ENCODE peak calls at places on chromosomes 13 and 19, in four cellular contexts. G is mammary epithelial cell, D is fibroblast of lung, I is endothelial cell of umbilical vein. M is an unnamed sample.
A peak's percentile ranks its signal among the peaks of the same experiment; 100 is the strongest.

GRCh38 chr19:13160557-13160956 is 10.3 kb downstream of the IER2 start:
- DNase-seq in G (peak; percentile 27), D (peak; percentile 53), I (no peak), M (no peak)

GRCh38 chr13:73499685-73500084 is 440.9 kb downstream of the KLF5 start:
- DNase-seq in I (no peak), G (no peak), D (no peak), M (no peak)

GRCh38 chr19:57850553-57851017 is 926 bp downstream of the ZNF587 start:
- DNase-seq in I (peak; percentile 74), G (peak; percentile 78), D (peak; percentile 82), M (peak; percentile 76)

GRCh38 chr19:2815191-2815614 is 4.5 kb upstream of the ZNF554 start:
- DNase-seq in I (no peak), G (no peak), D (no peak), M (no peak)

GRCh38 chr19:6058411-6059201 is 51.7 kb downstream of the RFX2 start:
- DNase-seq in G (no peak), I (no peak), D (no peak), M (no peak)

GRCh38 chr13:37059848-37060192 is 332 bp upstream of the SUPT20H start:
- DNase-seq in I (no peak), G (no peak), D (no peak), M (no peak)

GRCh38 chr13:19794552-19795143 is 11.9 kb upstream of the PSPC1 start:
- DNase-seq in I (no peak), G (peak; percentile 70), D (no peak), M (no peak)

GRCh38 chr13:35565273-35565672 is 88.8 kb upstream of the MAB21L1 start:
- DNase-seq in D (no peak), I (no peak), G (no peak), M (no peak)

GRCh38 chr13:30572859-30573275 is 44.9 kb upstream of the USPL1 start:
- DNase-seq in G (peak; percentile 37), I (peak; percentile 77), D (peak; percentile 69), M (peak; percentile 64)

GRCh38 chr13:96551540-96551939 is 442.7 kb downstream of the OXGR1 start:
- DNase-seq in D (no peak), G (no peak), I (no peak), M (no peak)

GRCh38 chr13:42821437-42821836 is 40.1 kb downstream of the FAM216B start:
- DNase-seq in G (no peak), D (peak; percentile 75), I (peak; percentile 9), M (peak; percentile 70)

GRCh38 chr19:11964496-11964857 is 363 bp upstream of the ZNF763 start:
- DNase-seq in D (no peak), G (no peak), I (no peak), M (no peak)

GRCh38 chr19:6708346-6708745 is 12.1 kb downstream of the C3 start:
- DNase-seq in I (no peak), G (no peak), D (no peak), M (no peak)

GRCh38 chr13:49098771-49099512 is 121.2 kb upstream of the MLNR start:
- DNase-seq in I (peak; percentile 65), G (no peak), D (peak; percentile 40), M (no peak)

GRCh38 chr13:99468971-99469545 is 32.2 kb upstream of the TM9SF2 start:
- DNase-seq in D (no peak), G (no peak), I (no peak), M (no peak)

GRCh38 chr19:55603115-55603514 is 2.3 kb upstream of the ZNF865 start:
- DNase-seq in D (no peak), G (no peak), I (no peak), M (no peak)

GRCh38 chr13:48222358-48223015 is 10.5 kb upstream of the ITM2B start:
- DNase-seq in G (peak; percentile 35), I (no peak), D (no peak), M (no peak)

GRCh38 chr13:52001120-52001731 is 10.0 kb downstream of the ATP7B start:
- DNase-seq in D (peak; percentile 39), I (peak; percentile 38), G (no peak), M (peak; percentile 24)

GRCh38 chr13:31774186-31774585 is 34.9 kb downstream of the RXFP2 start:
- DNase-seq in I (no peak), D (peak; percentile 20), G (no peak), M (no peak)

GRCh38 chr13:48210178-48210577 is 22.8 kb upstream of the ITM2B start:
- DNase-seq in I (no peak), G (peak; percentile 95), D (peak; percentile 89), M (peak; percentile 89)

DNA sequence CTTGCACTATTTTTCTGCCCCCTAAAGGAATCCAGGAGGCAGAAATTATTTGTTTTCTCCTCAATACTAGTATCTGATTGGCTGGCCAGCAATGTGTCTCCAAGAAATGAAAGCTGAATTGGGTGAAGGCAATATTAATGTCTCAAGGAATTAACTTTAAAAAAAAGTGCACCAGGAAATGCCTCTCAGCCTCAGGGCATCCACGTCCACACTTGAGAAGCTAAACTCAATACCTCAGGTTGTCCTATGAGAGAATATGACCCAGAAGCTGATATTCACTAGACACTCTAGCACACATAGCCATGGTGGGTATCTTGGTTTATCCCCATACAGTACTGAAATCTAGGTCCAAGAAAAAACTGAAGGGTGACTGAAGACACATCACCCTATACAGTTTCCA is 2.1 kb downstream of the ZNF91 start:
- DNase-seq in D (no peak), G (no peak), I (no peak), M (no peak)
- H3K9ac ChIP-seq in D (no peak overlapping the region), G (no peak overlapping the region), I (no peak overlapping the region), M (no peak overlapping the region)

GRCh38 chr19:42423462-42424344 is 3.5 kb downstream of the LIPE start:
- DNase-seq in G (peak; percentile 86), D (peak; percentile 90), I (peak; percentile 88), M (peak; percentile 83)
- H3K4me3 ChIP-seq in G (peak overlapping the region; percentile 59), D (peak overlapping the region; percentile 73), I (peak overlapping the region; percentile 52), M (peak overlapping the region; percentile 68)

DNA sequence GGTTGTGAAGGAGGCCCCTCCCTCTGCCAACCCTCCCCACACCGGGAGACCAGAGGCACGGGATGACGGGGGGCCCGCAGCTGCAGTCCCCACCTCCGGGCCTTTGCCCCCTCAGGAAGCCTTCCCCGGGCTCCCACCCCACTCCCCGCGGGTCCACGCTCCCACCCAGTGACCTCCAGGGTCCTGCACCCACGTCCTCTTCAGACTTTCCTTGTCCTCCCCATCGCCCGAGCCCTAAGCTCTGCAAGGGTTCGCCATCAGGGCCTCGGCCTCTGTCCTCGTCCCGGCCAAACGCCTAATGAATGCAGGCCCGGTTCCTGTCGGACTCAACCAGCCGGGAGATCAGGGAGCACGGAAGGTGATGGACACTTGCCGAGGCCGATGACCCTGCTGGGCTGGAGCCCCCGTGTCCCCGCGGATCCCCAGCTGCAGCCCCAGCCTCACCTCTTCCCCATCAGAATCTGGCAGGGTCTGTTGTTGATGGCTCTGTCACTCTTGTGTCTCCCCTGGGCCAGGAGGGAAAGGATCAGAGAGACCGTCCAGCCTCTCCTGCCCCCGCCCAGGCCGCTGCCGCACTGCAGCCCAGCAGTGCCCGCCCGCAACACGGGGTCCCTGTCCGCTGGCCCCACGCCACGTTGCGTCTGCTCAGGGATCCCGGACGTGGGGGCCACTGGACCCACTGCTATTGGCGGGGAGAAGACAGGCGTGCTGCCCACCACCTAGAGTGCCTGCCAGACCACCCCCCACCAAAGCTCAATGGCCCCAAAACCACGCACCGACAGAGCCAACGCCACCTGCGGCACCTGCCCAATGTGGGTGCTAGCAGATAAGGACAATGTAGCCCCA is 5.7 kb downstream of the ATP8B3 start:
- DNase-seq in I (no peak), D (no peak), G (no peak), M (no peak)
- H3K9ac ChIP-seq in I (no peak overlapping the region), D (no peak overlapping the region), G (no peak overlapping the region), M (no peak overlapping the region)

GRCh38 chr13:112105884-112106283 is 38.9 kb downstream of the SOX1 start:
- DNase-seq in G (no peak), D (no peak), I (no peak), M (no peak)
- H3K4me3 ChIP-seq in G (no peak overlapping the region), D (no peak overlapping the region), I (no peak overlapping the region), M (no peak overlapping the region)